ENCODE peak calls at places on chromosomes 16 and 17, in seven cellular contexts. K is uterus, T is HL-60, I is fibroblast of lung, A is PC-9, S is RWPE2, X is endothelial cell of umbilical vein. G is an unnamed sample. For H3K27me3, the result is how much of the 10 kb centered on the place peaks cover.

GRCh38 chr17:79937981-79938695 is 97.5 kb downstream of the TBC1D16 start:
- DNase-seq in I (no peak), X (no peak), T (no peak), A (no peak), K (peak), S (no peak), G (peak)

GRCh38 chr17:1179112-1179634 is 608 bp downstream of the ABR start:
- DNase-seq in I (no peak), S (no peak), K (peak), X (no peak), T (no peak), A (no peak), G (no peak)

GRCh38 chr17:72011561-72011960 is 109.3 kb upstream of the SOX9 start:
- DNase-seq in K (no peak), I (no peak), X (no peak), A (no peak), T (no peak), S (no peak), G (no peak)

GRCh38 chr17:2025220-2025621 is at the start of gene RTN4RL1:
- DNase-seq in K (peak), S (no peak), T (peak), I (peak), A (peak), X (no peak), G (peak)

GRCh38 chr17:59754547-59754946 is 47.1 kb downstream of the VMP1 start:
- DNase-seq in T (no peak), K (no peak), I (peak), X (peak), A (peak), S (peak), G (no peak)

GRCh38 chr17:31744541-31744951 is 114.5 kb downstream of the COPRS start:
- DNase-seq in S (no peak), A (no peak), X (no peak), I (peak), K (no peak), T (no peak), G (no peak)

GRCh38 chr16:75632857-75633256 is 9.8 kb upstream of the ADAT1 start:
- DNase-seq in S (no peak), A (no peak), I (no peak), T (no peak), X (no peak), K (no peak), G (no peak)

GRCh38 chr17:31225831-31226230 is 71.2 kb downstream of the OMG start:
- DNase-seq in I (no peak), K (no peak), X (no peak), S (no peak), T (no peak), A (no peak), G (no peak)

GRCh38 chr16:10325783-10326543 is 59.9 kb upstream of the ATF7IP2 start:
- DNase-seq in K (no peak), T (no peak), S (no peak), A (no peak), I (no peak), X (no peak), G (no peak)

GRCh38 chr16:68298907-68299515 is 11.7 kb downstream of the SLC7A6OS start:
- DNase-seq in I (peak), S (no peak), X (no peak), T (no peak), A (no peak), K (peak), G (peak)

GRCh38 chr16:66541388-66542360 is 8.2 kb downstream of the TK2 start:
- DNase-seq in K (no peak), A (no peak), X (no peak), S (no peak), T (no peak), I (no peak), G (no peak)

GRCh38 chr17:12463102-12463501 is 202.6 kb upstream of the MYOCD start:
- DNase-seq in X (no peak), T (no peak), A (no peak), I (peak), S (no peak), K (no peak), G (no peak)

GRCh38 chr17:10149573-10150399 is 48.6 kb downstream of the GAS7 start:
- DNase-seq in I (peak), T (peak), A (no peak), X (no peak), K (no peak), S (no peak), G (no peak)

GRCh38 chr16:85036398-85037049 is 8.9 kb downstream of the KIAA0513 start:
- DNase-seq in A (no peak), K (no peak), T (no peak), S (no peak), I (no peak), X (no peak), G (no peak)

GRCh38 chr17:79109584-79109983 is 35.0 kb downstream of the ENGASE start:
- DNase-seq in T (no peak), X (no peak), K (no peak), S (no peak), I (no peak), A (no peak), G (no peak)

GRCh38 chr17:79305831-79306687 is 231.4 kb downstream of the ENGASE start:
- DNase-seq in S (no peak), A (no peak), T (no peak), I (no peak), K (peak), X (peak), G (no peak)

GRCh38 chr16:67223992-67224391 is 2.9 kb upstream of the TMEM208 start:
- DNase-seq in T (no peak), X (no peak), A (no peak), K (no peak), S (no peak), I (no peak), G (no peak)

GRCh38 chr17:76573096-76573495 is 12.6 kb downstream of the ST6GALNAC2 start:
- DNase-seq in A (no peak), X (no peak), K (no peak), I (no peak), T (no peak), S (no peak), G (no peak)

GRCh38 chr17:75869282-75870141 is 8.9 kb downstream of the TRIM47 start:
- DNase-seq in I (peak), K (peak), X (peak), A (no peak), T (no peak), S (no peak), G (no peak)

GRCh38 chr16:12303649-12304048 is 327.1 kb downstream of the SNX29 start:
- DNase-seq in K (peak), I (peak), T (peak), A (no peak), X (no peak), S (no peak), G (no peak)

GRCh38 chr17:58335061-58335731 is 6.6 kb upstream of the TSPOAP1 start:
- DNase-seq in I (no peak), K (no peak), T (peak), X (no peak), A (no peak), S (no peak), G (no peak)

GRCh38 chr17:73820686-73821448 is 176.6 kb upstream of the SDK2 start:
- DNase-seq in S (peak), K (no peak), A (no peak), X (no peak), T (peak), I (no peak), G (peak)

GRCh38 chr17:45672301-45672700 is 111.8 kb upstream of the CRHR1 start:
- DNase-seq in A (no peak), X (no peak), T (no peak), S (no peak), I (no peak), K (no peak), G (no peak)

GRCh38 chr17:7122386-7122785 is 7.8 kb upstream of the ASGR2 start:
- DNase-seq in K (no peak), T (no peak), I (peak), A (no peak), S (no peak), X (peak), G (no peak)

DNA sequence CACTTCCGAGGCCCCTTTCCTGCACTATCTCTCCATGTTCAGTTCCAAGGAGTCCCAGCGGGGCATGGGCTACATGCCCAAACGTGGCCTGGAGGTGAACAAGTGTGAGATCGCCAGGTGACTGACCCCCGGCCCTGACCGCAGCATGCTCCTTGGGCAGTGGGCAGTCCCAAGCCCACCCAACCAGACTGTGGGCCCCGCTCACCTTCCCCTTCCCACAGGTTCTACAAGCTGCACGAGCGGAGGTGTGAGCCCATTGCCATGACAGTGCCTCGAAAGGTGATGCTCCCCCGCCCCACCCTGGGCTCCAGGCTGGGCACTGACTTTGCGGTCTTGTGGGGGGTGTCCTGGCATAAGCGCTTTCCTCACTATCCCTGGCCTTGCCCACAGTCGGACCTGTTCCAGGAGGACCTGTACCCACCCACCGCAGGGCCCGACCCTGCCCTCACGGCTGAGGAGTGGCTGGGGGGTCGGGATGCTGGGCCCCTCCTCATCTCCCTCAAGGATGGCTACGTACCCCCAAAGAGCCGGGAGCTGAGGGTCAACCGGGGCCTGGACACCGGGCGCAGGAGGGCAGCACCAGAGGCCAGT is 4.7 kb downstream of the CORO1A start:
- DNase-seq in K (no peak), S (peak), I (no peak), X (no peak), A (no peak), T (no peak), G (no peak)
- TF ChIP-seq CTCF in K (no peak), S (no peak), I (no peak), X (no peak), A (no peak), T (no peak), G (no peak)

GRCh38 chr16:87380403-87380802 is 3.2 kb downstream of the FBXO31 start:
- DNase-seq in X (no peak), T (no peak), K (no peak), S (no peak), I (no peak), A (no peak), G (no peak)
- H3K27me3 ChIP-seq in X (under half), T (under half), K (under half), S (under half), I (under half), A (under half), G (under half)

GRCh38 chr17:50596191-50597037 is 35.9 kb downstream of the CACNA1G start:
- DNase-seq in S (no peak), T (no peak), I (no peak), A (no peak), X (no peak), K (no peak), G (no peak)
- TF ChIP-seq CTCF in S (peak), T (no peak), I (peak), A (no peak), X (peak), K (no peak), G (no peak)

GRCh38 chr16:89864421-89864820 is 9.0 kb upstream of the TCF25 start:
- DNase-seq in A (peak), X (peak), I (no peak), S (no peak), T (no peak), K (no peak), G (no peak)

GRCh38 chr16:89860747-89861304 is 12.6 kb upstream of the TCF25 start:
- DNase-seq in A (peak), T (peak), X (peak), K (peak), S (peak), I (peak), G (peak)

GRCh38 chr16:89863741-89864391 is 9.5 kb upstream of the TCF25 start:
- DNase-seq in S (no peak), T (peak), X (peak), I (peak), K (no peak), A (no peak), G (no peak)

GRCh38 chr16:89861648-89862047 is 11.7 kb upstream of the TCF25 start:
- DNase-seq in K (no peak), I (no peak), X (no peak), A (no peak), T (no peak), S (peak), G (no peak)

DNA sequence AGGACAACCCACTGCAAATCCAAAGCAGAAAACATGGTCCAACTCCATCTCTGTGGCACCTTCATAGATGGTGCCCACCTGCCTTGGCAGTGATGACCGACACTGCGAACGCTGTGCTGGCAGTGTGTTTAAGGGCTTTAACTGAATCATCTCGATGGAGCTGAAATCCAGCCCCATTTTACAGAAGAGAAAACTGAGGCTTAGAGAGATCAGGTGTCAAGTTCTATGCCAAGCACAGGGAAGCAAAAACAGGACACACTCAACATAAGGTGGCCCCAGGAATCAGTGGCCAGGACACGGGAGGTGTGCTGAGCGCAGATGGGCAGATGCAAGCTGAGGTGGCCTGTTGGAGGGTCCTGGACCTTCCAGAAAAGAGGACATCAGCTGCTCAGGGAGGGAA is 10.7 kb upstream of the TCF25 start:
- DNase-seq in S (no peak), X (no peak), T (no peak), K (no peak), I (no peak), A (no peak), G (no peak)
- H3K27me3 ChIP-seq in S (under half), X (under half), T (under half), K (under half), I (under half), A (under half), G (under half)

GRCh38 chr16:47141773-47142468 is 1.8 kb downstream of the NETO2 start:
- DNase-seq in A (peak), S (peak), K (peak), T (peak), I (peak), X (peak), G (peak)

GRCh38 chr16:47143329-47143676 is 442 bp downstream of the NETO2 start:
- DNase-seq in T (peak), I (peak), X (peak), A (peak), K (peak), S (peak), G (peak)

GRCh38 chr16:47142469-47143328 is 1.0 kb downstream of the NETO2 start:
- DNase-seq in T (peak), X (peak), K (no peak), I (peak), A (no peak), S (no peak), G (peak)

GRCh38 chr16:47144559-47144877 is 773 bp upstream of the NETO2 start:
- DNase-seq in X (no peak), K (no peak), A (no peak), S (no peak), T (no peak), I (no peak), G (no peak)

GRCh38 chr16:47143677-47144558 is at the start of gene NETO2:
- DNase-seq in K (no peak), X (peak), S (peak), T (peak), A (peak), I (peak), G (peak)
- TF ChIP-seq CTCF in K (peak), X (peak), S (peak), T (peak), A (peak), I (peak), G (peak)

DNA sequence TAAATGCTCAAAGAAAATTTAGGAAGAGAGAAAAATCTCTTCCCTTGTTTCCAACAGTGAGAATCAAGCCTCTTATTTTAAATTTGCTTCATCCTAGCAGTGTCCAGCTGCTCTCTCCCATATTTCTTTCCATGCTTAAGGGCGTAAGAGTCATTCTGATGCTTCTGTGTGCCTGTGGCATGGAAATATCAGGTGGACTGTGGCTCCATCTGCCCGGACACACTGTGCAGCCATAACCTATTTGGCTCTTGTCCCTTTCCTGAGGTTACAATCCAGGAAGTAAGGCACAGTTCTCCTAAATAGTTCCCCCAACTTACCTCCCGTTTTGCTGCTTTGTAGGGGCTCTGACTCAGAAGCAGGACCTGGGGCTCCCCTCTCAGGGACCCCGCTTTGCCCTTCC is 6.3 kb upstream of the KRT222 start:
- DNase-seq in K (no peak), A (no peak), I (no peak), S (no peak), T (no peak), X (no peak), G (no peak)
- H3K27me3 ChIP-seq in K (under half), A (under half), I (under half), S (under half), T (under half), X (under half), G (half or more)

GRCh38 chr16:8663192-8664089 is 11.0 kb upstream of the ABAT start:
- DNase-seq in A (no peak), I (no peak), T (no peak), K (no peak), S (no peak), X (no peak), G (no peak)

GRCh38 chr16:8665529-8665928 is 8.9 kb upstream of the ABAT start:
- DNase-seq in T (no peak), K (no peak), X (no peak), S (no peak), I (no peak), A (no peak), G (no peak)

GRCh38 chr16:8660841-8661301 is 13.5 kb upstream of the ABAT start:
- DNase-seq in S (no peak), T (peak), X (peak), K (peak), I (peak), A (peak), G (peak)

GRCh38 chr16:8656376-8656775 is 18.0 kb upstream of the ABAT start:
- DNase-seq in S (no peak), K (no peak), X (no peak), T (no peak), A (no peak), I (no peak), G (no peak)

DNA sequence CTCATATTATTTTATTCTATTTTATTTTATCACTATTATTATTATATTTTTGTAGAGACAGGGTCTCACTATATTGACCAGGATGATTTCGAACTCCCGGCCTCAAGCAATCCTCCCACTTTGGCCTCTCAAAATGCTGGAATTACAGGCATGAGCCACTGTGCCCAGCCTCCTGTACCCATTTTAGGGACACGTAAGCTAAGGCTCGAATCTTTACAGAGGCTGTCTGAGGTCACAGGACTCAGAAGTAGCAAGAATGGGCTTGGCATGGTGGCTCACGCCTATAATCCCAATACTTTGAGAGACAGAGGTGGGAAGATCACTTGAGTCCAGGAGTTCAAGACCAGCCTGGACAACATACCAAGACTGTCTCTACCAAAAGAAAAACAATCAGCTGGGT is 12.7 kb upstream of the ABAT start:
- DNase-seq in K (no peak), X (no peak), A (no peak), S (no peak), T (no peak), I (no peak), G (no peak)
- TF ChIP-seq CTCF in K (no peak), X (no peak), A (no peak), S (no peak), T (no peak), I (no peak), G (no peak)